ENCODE peak calls at places on chromosome 2, in six cellular contexts. One of them, this sample, is unnamed.

GRCh38 chr2:157419031-157419580 is 24.8 kb downstream of the CYTIP start:
- DNase-seq in CD8-positive, alpha-beta memory T cell: no peak
- DNase-seq in pancreas: no peak
- DNase-seq in uterus: no peak
- DNase-seq in kidney: no peak
- DNase-seq in iPS DF 6.9: no peak
- DNase-seq in this sample: no peak

GRCh38 chr2:199861116-199861774 is 10.3 kb upstream of the FTCDNL1 start:
- DNase-seq in iPS DF 6.9: no peak
- DNase-seq in kidney: no peak
- DNase-seq in uterus: no peak
- DNase-seq in CD8-positive, alpha-beta memory T cell: no peak
- DNase-seq in pancreas: no peak
- DNase-seq in this sample: no peak

GRCh38 chr2:104378853-104379374 is 475.0 kb upstream of the POU3F3 start:
- DNase-seq in uterus: no peak
- DNase-seq in CD8-positive, alpha-beta memory T cell: peak; percentile 0
- DNase-seq in kidney: no peak
- DNase-seq in pancreas: no peak
- DNase-seq in iPS DF 6.9: peak; percentile 20
- DNase-seq in this sample: no peak

GRCh38 chr2:191892391-191892790 is 45.5 kb upstream of the CAVIN2 start:
- DNase-seq in uterus: no peak
- DNase-seq in iPS DF 6.9: no peak
- DNase-seq in CD8-positive, alpha-beta memory T cell: no peak
- DNase-seq in kidney: no peak
- DNase-seq in pancreas: no peak
- DNase-seq in this sample: no peak

GRCh38 chr2:196066794-196067382 is 1.7 kb downstream of the DNAH7 start:
- DNase-seq in CD8-positive, alpha-beta memory T cell: no peak
- DNase-seq in iPS DF 6.9: no peak
- DNase-seq in pancreas: no peak
- DNase-seq in uterus: no peak
- DNase-seq in kidney: no peak
- DNase-seq in this sample: no peak

GRCh38 chr2:54503192-54503591 is 47.1 kb downstream of the SPTBN1 start:
- DNase-seq in uterus: no peak
- DNase-seq in iPS DF 6.9: no peak
- DNase-seq in pancreas: peak; percentile 11
- DNase-seq in CD8-positive, alpha-beta memory T cell: no peak
- DNase-seq in kidney: no peak
- DNase-seq in this sample: no peak

GRCh38 chr2:102368461-102369109 is 13.0 kb downstream of the IL18R1 start:
- DNase-seq in kidney: no peak
- DNase-seq in CD8-positive, alpha-beta memory T cell: peak; percentile 50
- DNase-seq in pancreas: no peak
- DNase-seq in uterus: no peak
- DNase-seq in iPS DF 6.9: no peak
- DNase-seq in this sample: no peak

GRCh38 chr2:149595069-149595963 is 7.7 kb upstream of the MMADHC start:
- DNase-seq in kidney: no peak
- DNase-seq in pancreas: no peak
- DNase-seq in iPS DF 6.9: no peak
- DNase-seq in uterus: no peak
- DNase-seq in CD8-positive, alpha-beta memory T cell: no peak
- DNase-seq in this sample: no peak

GRCh38 chr2:127681976-127682857 is 6.9 kb upstream of the LIMS2 start:
- DNase-seq in uterus: no peak
- DNase-seq in pancreas: no peak
- DNase-seq in iPS DF 6.9: no peak
- DNase-seq in kidney: no peak
- DNase-seq in CD8-positive, alpha-beta memory T cell: no peak
- DNase-seq in this sample: no peak

GRCh38 chr2:217396586-217396985 is 536.7 kb upstream of the TNP1 start:
- DNase-seq in pancreas: no peak
- DNase-seq in kidney: no peak
- DNase-seq in uterus: no peak
- DNase-seq in CD8-positive, alpha-beta memory T cell: no peak
- DNase-seq in iPS DF 6.9: no peak
- DNase-seq in this sample: no peak

GRCh38 chr2:226426292-226426736 is 373.3 kb downstream of the IRS1 start:
- DNase-seq in uterus: no peak
- DNase-seq in pancreas: no peak
- DNase-seq in CD8-positive, alpha-beta memory T cell: no peak
- DNase-seq in kidney: no peak
- DNase-seq in iPS DF 6.9: no peak
- DNase-seq in this sample: no peak

GRCh38 chr2:31660165-31660564 is 79.4 kb upstream of the SRD5A2 start:
- DNase-seq in uterus: no peak
- DNase-seq in pancreas: no peak
- DNase-seq in CD8-positive, alpha-beta memory T cell: no peak
- DNase-seq in iPS DF 6.9: no peak
- DNase-seq in kidney: no peak
- DNase-seq in this sample: no peak

GRCh38 chr2:71699428-71699827 is 246.1 kb downstream of the DYSF start:
- DNase-seq in CD8-positive, alpha-beta memory T cell: no peak
- DNase-seq in kidney: no peak
- DNase-seq in iPS DF 6.9: no peak
- DNase-seq in uterus: no peak
- DNase-seq in pancreas: no peak
- DNase-seq in this sample: no peak

GRCh38 chr2:86347401-86347800 is 10.0 kb upstream of the REEP1 start:
- DNase-seq in uterus: no peak
- DNase-seq in iPS DF 6.9: no peak
- DNase-seq in kidney: no peak
- DNase-seq in pancreas: no peak
- DNase-seq in CD8-positive, alpha-beta memory T cell: no peak
- DNase-seq in this sample: no peak

GRCh38 chr2:72712977-72713376 is 112.9 kb downstream of the EXOC6B start:
- DNase-seq in kidney: no peak
- DNase-seq in CD8-positive, alpha-beta memory T cell: no peak
- DNase-seq in pancreas: no peak
- DNase-seq in uterus: no peak
- DNase-seq in iPS DF 6.9: no peak
- DNase-seq in this sample: no peak

GRCh38 chr2:95076705-95077520 is 44.7 kb downstream of the MRPS5 start:
- DNase-seq in CD8-positive, alpha-beta memory T cell: peak; percentile 74
- DNase-seq in iPS DF 6.9: no peak
- DNase-seq in pancreas: peak; percentile 85
- DNase-seq in uterus: peak; percentile 52
- DNase-seq in kidney: peak; percentile 97
- DNase-seq in this sample: peak; percentile 60

GRCh38 chr2:121356058-121356640 is 71.1 kb upstream of the TFCP2L1 start:
- DNase-seq in CD8-positive, alpha-beta memory T cell: no peak
- DNase-seq in uterus: no peak
- DNase-seq in kidney: no peak
- DNase-seq in iPS DF 6.9: peak; percentile 61
- DNase-seq in pancreas: peak; percentile 32
- DNase-seq in this sample: no peak

GRCh38 chr2:215794829-215795546 is 218.4 kb downstream of the MREG start:
- DNase-seq in uterus: no peak
- DNase-seq in CD8-positive, alpha-beta memory T cell: no peak
- DNase-seq in pancreas: no peak
- DNase-seq in iPS DF 6.9: no peak
- DNase-seq in kidney: no peak
- DNase-seq in this sample: no peak

GRCh38 chr2:3195865-3196504 is 181.6 kb downstream of the EIPR1 start:
- DNase-seq in iPS DF 6.9: no peak
- DNase-seq in CD8-positive, alpha-beta memory T cell: no peak
- DNase-seq in uterus: no peak
- DNase-seq in pancreas: no peak
- DNase-seq in kidney: no peak
- DNase-seq in this sample: no peak

GRCh38 chr2:43269074-43269572 is 42.7 kb upstream of the ZFP36L2 start:
- DNase-seq in CD8-positive, alpha-beta memory T cell: no peak
- DNase-seq in pancreas: peak; percentile 36
- DNase-seq in iPS DF 6.9: no peak
- DNase-seq in uterus: peak; percentile 78
- DNase-seq in kidney: peak; percentile 95
- DNase-seq in this sample: peak; percentile 91

GRCh38 chr2:43265006-43265770 is 38.8 kb upstream of the ZFP36L2 start:
- DNase-seq in iPS DF 6.9: no peak
- DNase-seq in uterus: peak; percentile 72
- DNase-seq in pancreas: no peak
- DNase-seq in CD8-positive, alpha-beta memory T cell: no peak
- DNase-seq in kidney: peak; percentile 82
- DNase-seq in this sample: peak; percentile 58

GRCh38 chr2:43267393-43267792 is 41.0 kb upstream of the ZFP36L2 start:
- DNase-seq in CD8-positive, alpha-beta memory T cell: no peak
- DNase-seq in iPS DF 6.9: no peak
- DNase-seq in pancreas: peak; percentile 48
- DNase-seq in uterus: no peak
- DNase-seq in kidney: no peak
- DNase-seq in this sample: no peak

GRCh38 chr2:43268066-43268971 is 41.9 kb upstream of the ZFP36L2 start:
- DNase-seq in pancreas: no peak
- DNase-seq in uterus: no peak
- DNase-seq in iPS DF 6.9: no peak
- DNase-seq in kidney: no peak
- DNase-seq in CD8-positive, alpha-beta memory T cell: no peak
- DNase-seq in this sample: no peak

GRCh38 chr2:43266692-43267091 is 40.3 kb upstream of the ZFP36L2 start:
- DNase-seq in CD8-positive, alpha-beta memory T cell: no peak
- DNase-seq in iPS DF 6.9: no peak
- DNase-seq in pancreas: no peak
- DNase-seq in kidney: peak; percentile 83
- DNase-seq in uterus: no peak
- DNase-seq in this sample: peak; percentile 51
- H3K27ac ChIP-seq in CD8-positive, alpha-beta memory T cell: no peak overlapping the region
- H3K27ac ChIP-seq in iPS DF 6.9: no peak overlapping the region
- H3K27ac ChIP-seq in pancreas: no peak overlapping the region
- H3K27ac ChIP-seq in kidney: no peak overlapping the region
- H3K27ac ChIP-seq in uterus: peak overlapping the region; percentile 88
- H3K27ac ChIP-seq in this sample: no peak overlapping the region

DNA sequence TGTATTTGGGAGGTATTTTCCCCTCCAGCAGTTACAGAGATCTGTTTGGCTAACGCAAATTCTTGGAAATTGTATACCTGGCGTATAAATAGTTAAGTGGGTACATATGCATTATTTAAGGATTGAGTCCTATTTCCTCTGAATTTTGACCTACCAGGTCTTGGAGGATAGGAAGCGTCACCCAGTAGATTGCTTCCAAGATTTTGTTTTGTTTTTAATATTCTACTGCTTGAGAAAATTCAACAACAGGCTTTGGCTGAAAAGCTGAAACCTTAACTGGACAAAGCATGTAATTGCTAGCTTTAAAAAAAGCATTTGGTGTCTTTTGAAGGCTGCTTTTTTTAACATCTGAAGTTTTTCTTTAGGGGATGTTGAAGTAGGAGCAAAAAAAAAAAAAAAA is 150.1 kb downstream of the WDSUB1 start:
- DNase-seq in CD8-positive, alpha-beta memory T cell: no peak
- DNase-seq in uterus: no peak
- DNase-seq in pancreas: no peak
- DNase-seq in iPS DF 6.9: no peak
- DNase-seq in kidney: no peak
- DNase-seq in this sample: no peak
- H3K27ac ChIP-seq in CD8-positive, alpha-beta memory T cell: no peak overlapping the region
- H3K27ac ChIP-seq in uterus: peak overlapping the region; percentile 75
- H3K27ac ChIP-seq in pancreas: no peak overlapping the region
- H3K27ac ChIP-seq in iPS DF 6.9: no peak overlapping the region
- H3K27ac ChIP-seq in kidney: no peak overlapping the region
- H3K27ac ChIP-seq in this sample: peak overlapping the region; percentile 66

DNA sequence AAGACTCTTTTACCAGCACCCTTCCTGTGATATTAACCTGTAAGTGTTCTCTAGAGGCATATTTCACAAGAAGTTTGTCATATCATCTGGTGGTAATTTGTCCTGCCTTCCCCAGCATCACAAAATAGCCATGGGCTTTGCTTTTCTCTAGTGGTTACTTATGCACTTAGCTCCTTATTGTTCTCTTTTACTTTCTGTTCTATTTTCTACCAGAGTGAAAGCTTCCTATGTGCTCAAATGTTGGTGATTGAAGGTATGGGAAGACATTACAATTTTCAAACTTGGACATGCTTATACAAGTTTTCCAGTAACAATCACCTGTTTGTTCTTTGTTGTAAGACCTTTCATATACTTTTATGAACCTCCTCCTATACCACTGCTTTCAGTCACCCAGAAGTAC is 87.0 kb upstream of the KCNH7 start:
- DNase-seq in CD8-positive, alpha-beta memory T cell: no peak
- DNase-seq in pancreas: no peak
- DNase-seq in iPS DF 6.9: no peak
- DNase-seq in kidney: no peak
- DNase-seq in uterus: no peak
- DNase-seq in this sample: no peak
- H3K27ac ChIP-seq in CD8-positive, alpha-beta memory T cell: no peak overlapping the region
- H3K27ac ChIP-seq in pancreas: peak overlapping the region; percentile 44
- H3K27ac ChIP-seq in iPS DF 6.9: no peak overlapping the region
- H3K27ac ChIP-seq in kidney: no peak overlapping the region
- H3K27ac ChIP-seq in uterus: no peak overlapping the region
- H3K27ac ChIP-seq in this sample: no peak overlapping the region

GRCh38 chr2:38789689-38790088 is 11.7 kb downstream of the GEMIN6 start:
- DNase-seq in uterus: no peak
- DNase-seq in iPS DF 6.9: no peak
- DNase-seq in kidney: no peak
- DNase-seq in pancreas: no peak
- DNase-seq in CD8-positive, alpha-beta memory T cell: no peak
- DNase-seq in this sample: no peak
- H3K27ac ChIP-seq in uterus: no peak overlapping the region
- H3K27ac ChIP-seq in iPS DF 6.9: no peak overlapping the region
- H3K27ac ChIP-seq in kidney: no peak overlapping the region
- H3K27ac ChIP-seq in pancreas: no peak overlapping the region
- H3K27ac ChIP-seq in CD8-positive, alpha-beta memory T cell: no peak overlapping the region
- H3K27ac ChIP-seq in this sample: no peak overlapping the region

GRCh38 chr2:166373951-166374350 is 1.8 kb downstream of the SCN9A start:
- DNase-seq in iPS DF 6.9: no peak
- DNase-seq in CD8-positive, alpha-beta memory T cell: no peak
- DNase-seq in pancreas: no peak
- DNase-seq in uterus: no peak
- DNase-seq in kidney: no peak
- DNase-seq in this sample: no peak

GRCh38 chr2:166375205-166375735 is 474 bp downstream of the SCN9A start:
- DNase-seq in iPS DF 6.9: no peak
- DNase-seq in kidney: no peak
- DNase-seq in pancreas: no peak
- DNase-seq in uterus: no peak
- DNase-seq in CD8-positive, alpha-beta memory T cell: no peak
- DNase-seq in this sample: no peak

GRCh38 chr2:166375736-166376487 is at the start of gene SCN9A:
- DNase-seq in uterus: peak; percentile 28
- DNase-seq in pancreas: peak; percentile 85
- DNase-seq in kidney: peak; percentile 91
- DNase-seq in iPS DF 6.9: peak; percentile 54
- DNase-seq in CD8-positive, alpha-beta memory T cell: no peak
- DNase-seq in this sample: peak; percentile 64

GRCh38 chr2:166376873-166377272 is 1.1 kb upstream of the SCN9A start:
- DNase-seq in kidney: no peak
- DNase-seq in CD8-positive, alpha-beta memory T cell: no peak
- DNase-seq in uterus: no peak
- DNase-seq in pancreas: no peak
- DNase-seq in iPS DF 6.9: no peak
- DNase-seq in this sample: no peak

GRCh38 chr2:166376488-166376828 is 714 bp upstream of the SCN9A start:
- DNase-seq in uterus: no peak
- DNase-seq in CD8-positive, alpha-beta memory T cell: no peak
- DNase-seq in pancreas: no peak
- DNase-seq in kidney: no peak
- DNase-seq in iPS DF 6.9: no peak
- DNase-seq in this sample: no peak
- H3K27ac ChIP-seq in uterus: no peak overlapping the region
- H3K27ac ChIP-seq in CD8-positive, alpha-beta memory T cell: no peak overlapping the region
- H3K27ac ChIP-seq in pancreas: peak overlapping the region; percentile 71
- H3K27ac ChIP-seq in kidney: no peak overlapping the region
- H3K27ac ChIP-seq in iPS DF 6.9: no peak overlapping the region
- H3K27ac ChIP-seq in this sample: no peak overlapping the region